ENCODE peak calls at places on chromosomes 12 and 14, in four cellular contexts. X is hepatocyte, N is DND-41, O is HCT116. M is an unnamed sample.

GRCh38 chr14:64704743-64705405 is 650 bp downstream of the PLEKHG3 start:
- DNase-seq in X (peak; percentile 52), N (no peak), O (no peak), M (no peak)

GRCh38 chr12:91317324-91317723 is 134.7 kb upstream of the DCN start:
- DNase-seq in X (no peak), N (no peak), O (no peak), M (no peak)

GRCh38 chr14:104750658-104751057 is 2.3 kb upstream of the SIVA1 start:
- DNase-seq in X (no peak), N (peak; percentile 55), O (no peak), M (no peak)

GRCh38 chr12:121933522-121934317 is 15.3 kb downstream of the CFAP251 start:
- DNase-seq in X (peak; percentile 50), N (no peak), O (no peak), M (no peak)

GRCh38 chr12:101407054-101407437 is 526 bp downstream of the ARL1 start:
- DNase-seq in X (peak; percentile 56), N (no peak), O (no peak), M (no peak)

GRCh38 chr12:67647547-67648305 is 819 bp upstream of the DYRK2 start:
- DNase-seq in X (peak; percentile 92), N (peak; percentile 25), O (peak; percentile 60), M (peak; percentile 65)

GRCh38 chr12:61629702-61630101 is 630.5 kb upstream of the USP15 start:
- DNase-seq in X (no peak), N (no peak), O (no peak), M (no peak)

GRCh38 chr12:6899837-6900519 is 4.6 kb upstream of the LRRC23 start:
- DNase-seq in X (no peak), N (no peak), O (no peak), M (no peak)

GRCh38 chr14:100155881-100156645 is 3.4 kb downstream of the DEGS2 start:
- DNase-seq in X (peak; percentile 58), N (no peak), O (no peak), M (no peak)

GRCh38 chr14:61511558-61511924 is 183.8 kb upstream of the HIF1A start:
- DNase-seq in X (no peak), N (no peak), O (no peak), M (no peak)

GRCh38 chr12:2291182-2291832 is 238.5 kb downstream of the CACNA1C start:
- DNase-seq in X (peak; percentile 51), N (peak; percentile 44), O (peak; percentile 52), M (no peak)

GRCh38 chr14:31357279-31357678 is 63.1 kb downstream of the HEATR5A start:
- DNase-seq in X (no peak), N (no peak), O (no peak), M (no peak)

GRCh38 chr12:18970603-18971002 is 158.9 kb upstream of the PLEKHA5 start:
- DNase-seq in X (no peak), N (no peak), O (no peak), M (no peak)

GRCh38 chr14:104721704-104722431 is 2.2 kb upstream of the ADSS1 start:
- DNase-seq in X (no peak), N (no peak), O (no peak), M (no peak)

GRCh38 chr14:102362084-102362483 is 606 bp downstream of the CINP start:
- DNase-seq in X (peak; percentile 12), N (no peak), O (no peak), M (no peak)

GRCh38 chr12:63276537-63277365 is 125.8 kb upstream of the AVPR1A start:
- DNase-seq in X (peak; percentile 74), N (peak; percentile 28), O (peak; percentile 61), M (no peak)

GRCh38 chr12:113039911-113040425 is 16.6 kb upstream of the DTX1 start:
- DNase-seq in X (no peak), N (no peak), O (no peak), M (no peak)

GRCh38 chr12:123058471-123058870 is 78.0 kb downstream of the ARL6IP4 start:
- DNase-seq in X (no peak), N (no peak), O (no peak), M (no peak)

DNA sequence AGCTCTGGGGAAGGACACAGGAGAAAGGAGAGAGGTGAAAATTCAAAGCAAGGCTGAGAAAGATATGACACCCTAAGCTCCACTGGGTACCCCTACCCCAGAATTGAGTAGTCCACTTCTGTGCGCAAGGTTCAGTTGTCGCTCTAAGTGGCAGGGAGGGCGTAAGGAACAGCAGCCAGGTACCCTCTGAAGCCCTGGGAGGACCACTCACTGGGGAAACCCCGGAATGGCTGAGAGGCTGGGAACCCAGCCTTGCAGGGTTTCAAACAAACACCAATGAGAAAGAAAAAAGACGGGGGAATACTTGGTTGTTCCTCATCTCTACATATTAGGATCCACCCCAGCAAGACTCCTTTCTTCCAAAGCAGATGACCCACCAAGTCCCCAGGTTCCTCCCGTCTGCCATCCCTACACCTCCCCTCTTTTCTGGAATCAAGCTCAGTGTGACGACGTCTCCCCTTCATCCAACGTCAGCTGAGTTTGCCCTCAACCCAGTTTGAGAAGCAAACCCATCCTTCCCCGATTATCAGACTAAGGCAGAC is 945 bp downstream of the LMBR1L start:
- DNase-seq in X (no peak), N (no peak), O (no peak), M (no peak)
- H3K27ac ChIP-seq in X (peak overlapping the region; percentile 95), N (peak overlapping the region; percentile 67), O (no peak overlapping the region), M (peak overlapping the region; percentile 69)

DNA sequence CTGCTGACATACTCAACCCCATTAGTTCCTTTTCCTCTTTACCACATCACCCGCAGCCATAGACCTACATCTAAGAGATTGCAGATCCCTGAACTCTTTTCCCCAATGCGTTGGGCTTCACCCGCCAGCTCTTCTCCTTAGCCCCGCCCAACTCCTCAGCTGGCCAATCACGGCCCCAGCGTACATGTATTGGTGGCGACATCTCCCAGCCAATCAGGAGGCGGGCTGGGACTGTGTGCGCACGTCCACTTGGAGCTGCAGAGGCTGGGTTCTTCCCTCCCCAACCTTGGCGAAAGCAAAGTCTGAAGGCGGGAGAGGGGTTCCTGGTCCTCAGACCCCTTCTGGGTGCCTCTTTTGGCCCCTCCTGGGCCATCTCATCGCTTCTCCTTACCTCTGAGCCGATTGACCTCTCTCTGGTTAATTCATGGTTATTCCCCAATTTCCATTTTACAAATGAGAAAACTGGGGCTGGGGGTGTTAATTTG is 11.0 kb downstream of the PDE1B start:
- DNase-seq in X (peak; percentile 86), N (no peak), O (peak; percentile 21), M (no peak)
- H3K27ac ChIP-seq in X (no peak overlapping the region), N (no peak overlapping the region), O (no peak overlapping the region), M (no peak overlapping the region)

DNA sequence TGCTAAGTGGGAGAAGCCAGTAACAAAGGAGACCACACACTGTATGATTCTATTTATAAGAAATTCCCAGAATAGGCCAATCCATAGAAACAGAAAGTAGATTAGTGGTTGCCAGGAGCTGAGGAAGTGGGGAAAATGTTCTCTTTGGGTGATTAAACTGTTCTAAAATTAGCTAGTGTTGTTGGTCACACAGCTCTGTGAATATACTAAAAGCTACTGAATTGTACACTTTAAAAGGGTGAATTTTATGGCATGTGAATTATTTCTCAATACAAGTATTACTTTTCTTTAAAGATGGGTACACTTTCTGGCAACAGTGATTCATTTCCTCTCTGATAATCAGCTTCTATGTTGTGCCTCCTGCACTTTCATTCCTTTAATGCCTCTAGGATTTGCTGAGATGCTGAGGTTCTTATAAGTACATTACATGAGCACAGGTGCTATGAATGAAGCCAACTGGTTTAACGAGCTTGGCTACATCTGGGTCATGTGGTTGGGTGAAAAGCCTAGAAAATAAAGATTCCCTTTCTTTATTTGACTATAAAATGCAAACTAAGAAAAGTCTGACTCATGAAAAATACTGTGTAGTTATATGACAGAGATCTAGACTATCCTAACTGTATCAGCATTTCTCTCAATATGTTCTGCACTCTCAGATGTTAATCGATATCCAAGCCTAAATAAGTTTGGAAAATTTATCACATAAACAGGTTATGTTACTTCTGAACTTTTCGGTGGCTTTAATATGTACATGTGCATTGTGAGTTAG is 132.9 kb downstream of the DAAM1 start:
- DNase-seq in X (no peak), N (no peak), O (no peak), M (peak; percentile 54)
- H3K27ac ChIP-seq in X (peak overlapping the region; percentile 26), N (no peak overlapping the region), O (no peak overlapping the region), M (peak overlapping the region; percentile 66)

GRCh38 chr12:47156167-47156736 is 76.5 kb upstream of the AMIGO2 start:
- DNase-seq in X (no peak), N (no peak), O (no peak), M (no peak)

GRCh38 chr12:47159348-47159747 is 79.6 kb upstream of the AMIGO2 start:
- DNase-seq in X (no peak), N (no peak), O (no peak), M (no peak)

GRCh38 chr12:47155457-47156166 is 75.9 kb upstream of the AMIGO2 start:
- DNase-seq in X (no peak), N (no peak), O (no peak), M (no peak)

GRCh38 chr12:47160296-47161244 is 80.8 kb upstream of the AMIGO2 start:
- DNase-seq in X (no peak), N (no peak), O (no peak), M (no peak)

GRCh38 chr12:47158792-47159191 is 79.0 kb upstream of the AMIGO2 start:
- DNase-seq in X (no peak), N (no peak), O (no peak), M (no peak)
- H3K27ac ChIP-seq in X (no peak overlapping the region), N (no peak overlapping the region), O (no peak overlapping the region), M (no peak overlapping the region)